ENCODE peak calls at places on chromosomes 3 and 15, in eight cellular contexts. J is stimulated activated CD4-positive, alpha-beta T cell treated with anti-CD3 and anti-CD28 coated beads, Interleukin-12 subunit alpha, Interleukin-12 subunit beta, amount 100 ng/mL, for 4 hours; M is neural progenitor cell; O is GM12892; N is endodermal cell; T is psoas muscle; S is mesendoderm; C is CD8-positive, alpha-beta memory T cell. L is an unnamed sample.

GRCh38 chr3:161854232-161854771 is 357.7 kb downstream of the OTOL1 start:
- DNase-seq in J (no peak), M (peak), O (no peak), N (peak), T (no peak), S (peak), C (no peak), L (peak)

GRCh38 chr3:87436781-87437543 is 160.6 kb upstream of the POU1F1 start:
- DNase-seq in J (no peak), M (no peak), O (no peak), N (no peak), T (no peak), S (no peak), C (no peak), L (no peak)

GRCh38 chr15:60383008-60383694 is 14.6 kb downstream of the ANXA2 start:
- DNase-seq in J (no peak), M (no peak), O (no peak), N (peak), T (no peak), S (no peak), C (no peak), L (peak)

GRCh38 chr3:52532838-52533622 is 627 bp downstream of the NT5DC2 start:
- DNase-seq in J (peak), M (peak), O (peak), N (peak), T (peak), S (peak), C (peak), L (peak)

GRCh38 chr3:21894459-21895083 is 143.6 kb upstream of the ZNF385D start:
- DNase-seq in J (no peak), M (peak), O (no peak), N (no peak), T (no peak), S (peak), C (no peak), L (no peak)

GRCh38 chr3:126422571-126423091 is 27.9 kb downstream of the CFAP100 start:
- DNase-seq in J (no peak), M (no peak), O (no peak), N (peak), T (no peak), S (no peak), C (no peak), L (peak)

GRCh38 chr15:39134282-39134681 is 446.6 kb upstream of the THBS1 start:
- DNase-seq in J (no peak), M (no peak), O (no peak), N (no peak), T (no peak), S (no peak), C (no peak), L (no peak)

GRCh38 chr3:142279965-142280590 is 54.7 kb upstream of the GK5 start:
- DNase-seq in J (peak), M (peak), O (peak), N (peak), T (no peak), S (peak), C (peak), L (peak)

GRCh38 chr3:150408232-150409124 is at the start of gene TSC22D2:
- DNase-seq in J (peak), M (peak), O (peak), N (peak), T (peak), S (peak), C (peak), L (peak)

GRCh38 chr3:12143949-12144504 is 14.7 kb downstream of the TIMP4 start:
- DNase-seq in J (no peak), M (no peak), O (no peak), N (no peak), T (peak), S (no peak), C (no peak), L (no peak)

GRCh38 chr3:169627073-169627472 is 36.4 kb downstream of the MECOM start:
- DNase-seq in J (no peak), M (no peak), O (no peak), N (no peak), T (no peak), S (no peak), C (no peak), L (no peak)

GRCh38 chr3:139561959-139562676 is 22.6 kb upstream of the RBP1 start:
- DNase-seq in J (no peak), M (peak), O (no peak), N (peak), T (no peak), S (peak), C (no peak), L (peak)

GRCh38 chr3:152892446-152892845 is 57.5 kb downstream of the P2RY1 start:
- DNase-seq in J (no peak), M (no peak), O (no peak), N (no peak), T (no peak), S (no peak), C (no peak), L (no peak)

GRCh38 chr3:194984026-194984425 is 286.9 kb downstream of the XXYLT1 start:
- DNase-seq in J (no peak), M (no peak), O (no peak), N (no peak), T (no peak), S (no peak), C (no peak), L (no peak)

GRCh38 chr3:23926246-23926645 is 9.3 kb downstream of the RPL15 start:
- DNase-seq in J (no peak), M (no peak), O (no peak), N (no peak), T (no peak), S (no peak), C (no peak), L (no peak)

GRCh38 chr3:127226451-127226850 is 33.5 kb downstream of the PRR23E start:
- DNase-seq in J (no peak), M (no peak), O (no peak), N (no peak), T (no peak), S (peak), C (no peak), L (no peak)

GRCh38 chr15:64501396-64501716 is 41.0 kb downstream of the ZNF609 start:
- DNase-seq in J (no peak), M (no peak), O (no peak), N (no peak), T (no peak), S (no peak), C (no peak), L (no peak)

GRCh38 chr3:23389089-23389488 is 186.0 kb downstream of the UBE2E2 start:
- DNase-seq in J (no peak), M (no peak), O (no peak), N (peak), T (no peak), S (peak), C (no peak), L (no peak)

GRCh38 chr15:61013146-61013545 is 216.0 kb downstream of the RORA start:
- DNase-seq in J (no peak), M (no peak), O (no peak), N (no peak), T (no peak), S (no peak), C (no peak), L (no peak)

GRCh38 chr3:134242649-134243637 is 7.7 kb downstream of the RYK start:
- DNase-seq in J (no peak), M (no peak), O (no peak), N (no peak), T (no peak), S (peak), C (no peak), L (no peak)

GRCh38 chr3:195271116-195271858 is at the start of gene XXYLT1:
- DNase-seq in J (peak), M (peak), O (peak), N (peak), T (peak), S (peak), C (peak), L (peak)

GRCh38 chr15:100060276-100060926 is 281.4 kb downstream of the ADAMTS17 start:
- DNase-seq in J (no peak), M (no peak), O (no peak), N (no peak), T (no peak), S (no peak), C (no peak), L (peak)

GRCh38 chr15:40269604-40270003 is 13.3 kb downstream of the ANKRD63 start:
- DNase-seq in J (no peak), M (no peak), O (no peak), N (no peak), T (no peak), S (no peak), C (no peak), L (no peak)

GRCh38 chr15:50627351-50628055 is 59.1 kb downstream of the TRPM7 start:
- DNase-seq in J (no peak), M (no peak), O (no peak), N (no peak), T (no peak), S (no peak), C (no peak), L (no peak)

GRCh38 chr3:117722856-117723255 is 1013.3 kb downstream of the TUSC7 start:
- DNase-seq in J (no peak), M (no peak), O (no peak), N (no peak), T (no peak), S (no peak), C (no peak), L (no peak)

GRCh38 chr15:72855791-72856190 is 72.2 kb upstream of the ADPGK start:
- DNase-seq in J (no peak), M (no peak), O (no peak), N (no peak), T (no peak), S (no peak), C (no peak), L (no peak)

GRCh38 chr15:81981888-81982287 is 63.9 kb downstream of the MEX3B start:
- DNase-seq in J (no peak), M (no peak), O (no peak), N (no peak), T (no peak), S (no peak), C (no peak), L (no peak)

GRCh38 chr3:16370872-16371740 is 106.1 kb downstream of the OXNAD1 start:
- DNase-seq in J (no peak), M (no peak), O (no peak), N (no peak), T (peak), S (peak), C (no peak), L (no peak)

GRCh38 chr15:80550219-80550909 is 144.7 kb upstream of the ABHD17C start:
- DNase-seq in J (no peak), M (no peak), O (no peak), N (no peak), T (no peak), S (no peak), C (no peak), L (peak)

L was measured in islet precursor cell.